ENCODE peak calls at places on chromosome 17, in nine cellular contexts. One of them, this sample, is unnamed.

GRCh38 chr17:74063439-74063838 is 140.0 kb upstream of the RPL38 start:
- DNase-seq in neural crest cell: no peak
- DNase-seq in Caki2: no peak
- DNase-seq in head of caudate nucleus: no peak
- DNase-seq in activated CD4-positive, alpha-beta T cell treated with anti-CD3 and anti-CD28 coated beads, Interleukin-2, amount 50 U/mL, for 4 hours: no peak
- DNase-seq in NCI-H1694: no peak
- DNase-seq in fibroblast of the aortic adventitia: no peak
- DNase-seq in NCI-H345: no peak
- DNase-seq in GM12865: no peak
- DNase-seq in this sample: no peak

GRCh38 chr17:75096082-75096625 is 8.4 kb downstream of the SLC16A5 start:
- DNase-seq in activated CD4-positive, alpha-beta T cell treated with anti-CD3 and anti-CD28 coated beads, Interleukin-2, amount 50 U/mL, for 4 hours: no peak
- DNase-seq in GM12865: no peak
- DNase-seq in NCI-H345: no peak
- DNase-seq in neural crest cell: no peak
- DNase-seq in Caki2: peak
- DNase-seq in head of caudate nucleus: no peak
- DNase-seq in fibroblast of the aortic adventitia: peak
- DNase-seq in NCI-H1694: no peak
- DNase-seq in this sample: no peak

GRCh38 chr17:78359216-78359935 is 501 bp downstream of the SOCS3 start:
- DNase-seq in fibroblast of the aortic adventitia: peak
- DNase-seq in neural crest cell: peak
- DNase-seq in Caki2: peak
- DNase-seq in GM12865: no peak
- DNase-seq in NCI-H345: no peak
- DNase-seq in NCI-H1694: no peak
- DNase-seq in activated CD4-positive, alpha-beta T cell treated with anti-CD3 and anti-CD28 coated beads, Interleukin-2, amount 50 U/mL, for 4 hours: no peak
- DNase-seq in head of caudate nucleus: no peak
- DNase-seq in this sample: peak

GRCh38 chr17:42525221-42525620 is 10.8 kb upstream of the NAGLU start:
- DNase-seq in Caki2: no peak
- DNase-seq in activated CD4-positive, alpha-beta T cell treated with anti-CD3 and anti-CD28 coated beads, Interleukin-2, amount 50 U/mL, for 4 hours: no peak
- DNase-seq in head of caudate nucleus: no peak
- DNase-seq in fibroblast of the aortic adventitia: peak
- DNase-seq in NCI-H345: no peak
- DNase-seq in GM12865: no peak
- DNase-seq in neural crest cell: no peak
- DNase-seq in NCI-H1694: no peak
- DNase-seq in this sample: no peak

GRCh38 chr17:28716740-28717577 is 709 bp downstream of the RAB34 start:
- DNase-seq in fibroblast of the aortic adventitia: peak
- DNase-seq in NCI-H1694: no peak
- DNase-seq in activated CD4-positive, alpha-beta T cell treated with anti-CD3 and anti-CD28 coated beads, Interleukin-2, amount 50 U/mL, for 4 hours: no peak
- DNase-seq in head of caudate nucleus: peak
- DNase-seq in NCI-H345: no peak
- DNase-seq in GM12865: no peak
- DNase-seq in neural crest cell: peak
- DNase-seq in Caki2: no peak
- DNase-seq in this sample: no peak

GRCh38 chr17:44967907-44968224 is 237 bp downstream of the C1QL1 start:
- DNase-seq in neural crest cell: no peak
- DNase-seq in NCI-H345: no peak
- DNase-seq in GM12865: no peak
- DNase-seq in head of caudate nucleus: no peak
- DNase-seq in activated CD4-positive, alpha-beta T cell treated with anti-CD3 and anti-CD28 coated beads, Interleukin-2, amount 50 U/mL, for 4 hours: no peak
- DNase-seq in fibroblast of the aortic adventitia: no peak
- DNase-seq in Caki2: no peak
- DNase-seq in NCI-H1694: no peak
- DNase-seq in this sample: no peak

GRCh38 chr17:38742431-38743308 is 5.5 kb downstream of the PCGF2 start:
- DNase-seq in GM12865: no peak
- DNase-seq in Caki2: no peak
- DNase-seq in NCI-H1694: peak
- DNase-seq in NCI-H345: peak
- DNase-seq in fibroblast of the aortic adventitia: peak
- DNase-seq in activated CD4-positive, alpha-beta T cell treated with anti-CD3 and anti-CD28 coated beads, Interleukin-2, amount 50 U/mL, for 4 hours: no peak
- DNase-seq in head of caudate nucleus: no peak
- DNase-seq in neural crest cell: no peak
- DNase-seq in this sample: no peak

GRCh38 chr17:80605326-80606066 is 60.9 kb downstream of the RPTOR start:
- DNase-seq in GM12865: peak
- DNase-seq in NCI-H345: no peak
- DNase-seq in NCI-H1694: no peak
- DNase-seq in activated CD4-positive, alpha-beta T cell treated with anti-CD3 and anti-CD28 coated beads, Interleukin-2, amount 50 U/mL, for 4 hours: peak
- DNase-seq in neural crest cell: no peak
- DNase-seq in fibroblast of the aortic adventitia: peak
- DNase-seq in Caki2: peak
- DNase-seq in head of caudate nucleus: no peak
- DNase-seq in this sample: no peak

GRCh38 chr17:69525920-69526841 is 111.7 kb downstream of the MAP2K6 start:
- DNase-seq in activated CD4-positive, alpha-beta T cell treated with anti-CD3 and anti-CD28 coated beads, Interleukin-2, amount 50 U/mL, for 4 hours: no peak
- DNase-seq in neural crest cell: peak
- DNase-seq in Caki2: peak
- DNase-seq in GM12865: peak
- DNase-seq in head of caudate nucleus: no peak
- DNase-seq in NCI-H1694: peak
- DNase-seq in NCI-H345: peak
- DNase-seq in fibroblast of the aortic adventitia: peak
- DNase-seq in this sample: no peak

GRCh38 chr17:44146375-44147346 is 4.9 kb downstream of the HROB start:
- DNase-seq in neural crest cell: no peak
- DNase-seq in activated CD4-positive, alpha-beta T cell treated with anti-CD3 and anti-CD28 coated beads, Interleukin-2, amount 50 U/mL, for 4 hours: no peak
- DNase-seq in NCI-H1694: no peak
- DNase-seq in fibroblast of the aortic adventitia: no peak
- DNase-seq in GM12865: no peak
- DNase-seq in Caki2: no peak
- DNase-seq in head of caudate nucleus: no peak
- DNase-seq in NCI-H345: no peak
- DNase-seq in this sample: no peak

GRCh38 chr17:35167046-35167445 is 19.4 kb downstream of the UNC45B start:
- DNase-seq in fibroblast of the aortic adventitia: no peak
- DNase-seq in NCI-H1694: no peak
- DNase-seq in GM12865: no peak
- DNase-seq in head of caudate nucleus: no peak
- DNase-seq in Caki2: no peak
- DNase-seq in neural crest cell: no peak
- DNase-seq in NCI-H345: no peak
- DNase-seq in activated CD4-positive, alpha-beta T cell treated with anti-CD3 and anti-CD28 coated beads, Interleukin-2, amount 50 U/mL, for 4 hours: no peak
- DNase-seq in this sample: no peak

GRCh38 chr17:77234695-77235094 is 93.9 kb downstream of the SEC14L1 start:
- DNase-seq in neural crest cell: no peak
- DNase-seq in NCI-H345: no peak
- DNase-seq in Caki2: no peak
- DNase-seq in activated CD4-positive, alpha-beta T cell treated with anti-CD3 and anti-CD28 coated beads, Interleukin-2, amount 50 U/mL, for 4 hours: no peak
- DNase-seq in head of caudate nucleus: no peak
- DNase-seq in NCI-H1694: no peak
- DNase-seq in fibroblast of the aortic adventitia: no peak
- DNase-seq in GM12865: no peak
- DNase-seq in this sample: no peak

GRCh38 chr17:54992797-54993639 is 24.5 kb downstream of the STXBP4 start:
- DNase-seq in head of caudate nucleus: no peak
- DNase-seq in neural crest cell: no peak
- DNase-seq in fibroblast of the aortic adventitia: peak
- DNase-seq in activated CD4-positive, alpha-beta T cell treated with anti-CD3 and anti-CD28 coated beads, Interleukin-2, amount 50 U/mL, for 4 hours: no peak
- DNase-seq in Caki2: peak
- DNase-seq in GM12865: peak
- DNase-seq in NCI-H345: peak
- DNase-seq in NCI-H1694: peak
- DNase-seq in this sample: no peak

GRCh38 chr17:9902116-9902515 is 3.0 kb downstream of the RCVRN start:
- DNase-seq in activated CD4-positive, alpha-beta T cell treated with anti-CD3 and anti-CD28 coated beads, Interleukin-2, amount 50 U/mL, for 4 hours: no peak
- DNase-seq in neural crest cell: no peak
- DNase-seq in NCI-H1694: no peak
- DNase-seq in GM12865: no peak
- DNase-seq in head of caudate nucleus: no peak
- DNase-seq in NCI-H345: no peak
- DNase-seq in fibroblast of the aortic adventitia: no peak
- DNase-seq in Caki2: no peak
- DNase-seq in this sample: no peak

GRCh38 chr17:68182940-68183551 is 64.8 kb upstream of the AMZ2 start:
- DNase-seq in neural crest cell: no peak
- DNase-seq in head of caudate nucleus: no peak
- DNase-seq in NCI-H1694: no peak
- DNase-seq in GM12865: peak
- DNase-seq in Caki2: no peak
- DNase-seq in NCI-H345: no peak
- DNase-seq in fibroblast of the aortic adventitia: no peak
- DNase-seq in activated CD4-positive, alpha-beta T cell treated with anti-CD3 and anti-CD28 coated beads, Interleukin-2, amount 50 U/mL, for 4 hours: peak
- DNase-seq in this sample: no peak

GRCh38 chr17:10757067-10757466 is 27.2 kb upstream of the TMEM220 start:
- DNase-seq in NCI-H345: no peak
- DNase-seq in Caki2: no peak
- DNase-seq in activated CD4-positive, alpha-beta T cell treated with anti-CD3 and anti-CD28 coated beads, Interleukin-2, amount 50 U/mL, for 4 hours: no peak
- DNase-seq in head of caudate nucleus: no peak
- DNase-seq in GM12865: no peak
- DNase-seq in fibroblast of the aortic adventitia: no peak
- DNase-seq in NCI-H1694: no peak
- DNase-seq in neural crest cell: no peak
- DNase-seq in this sample: no peak

GRCh38 chr17:78494189-78494960 is 82.8 kb downstream of the DNAH17 start:
- DNase-seq in GM12865: no peak
- DNase-seq in fibroblast of the aortic adventitia: no peak
- DNase-seq in NCI-H345: no peak
- DNase-seq in head of caudate nucleus: no peak
- DNase-seq in activated CD4-positive, alpha-beta T cell treated with anti-CD3 and anti-CD28 coated beads, Interleukin-2, amount 50 U/mL, for 4 hours: no peak
- DNase-seq in neural crest cell: no peak
- DNase-seq in Caki2: no peak
- DNase-seq in NCI-H1694: no peak
- DNase-seq in this sample: no peak

GRCh38 chr17:37299257-37299985 is 76.4 kb upstream of the C17orf78 start:
- DNase-seq in neural crest cell: no peak
- DNase-seq in NCI-H345: no peak
- DNase-seq in fibroblast of the aortic adventitia: peak
- DNase-seq in activated CD4-positive, alpha-beta T cell treated with anti-CD3 and anti-CD28 coated beads, Interleukin-2, amount 50 U/mL, for 4 hours: no peak
- DNase-seq in NCI-H1694: no peak
- DNase-seq in Caki2: no peak
- DNase-seq in GM12865: no peak
- DNase-seq in head of caudate nucleus: no peak
- DNase-seq in this sample: no peak

GRCh38 chr17:83203073-83203471 is 123.7 kb downstream of the METRNL start:
- DNase-seq in activated CD4-positive, alpha-beta T cell treated with anti-CD3 and anti-CD28 coated beads, Interleukin-2, amount 50 U/mL, for 4 hours: no peak
- DNase-seq in NCI-H345: no peak
- DNase-seq in Caki2: no peak
- DNase-seq in NCI-H1694: no peak
- DNase-seq in neural crest cell: no peak
- DNase-seq in GM12865: no peak
- DNase-seq in fibroblast of the aortic adventitia: peak
- DNase-seq in head of caudate nucleus: no peak
- DNase-seq in this sample: peak